ENCODE peak calls at places on chromosomes 16 and 17, in eight cellular contexts. G is ACHN; A is GM13977; L is head of caudate nucleus; V is MCF 10A; P is KG1; M is CD8-positive, alpha-beta memory T cell; Z is mucosa of gallbladder. I is an unnamed sample.

GRCh38 chr17:61250335-61250890 is 149.2 kb upstream of the TBX2 start:
- DNase-seq in G (peak; percentile 44), A (no peak), L (no peak), V (peak; percentile 5), P (no peak), M (no peak), Z (no peak), I (no peak)

GRCh38 chr17:64741924-64742670 is 80.0 kb upstream of the SMURF2 start:
- DNase-seq in G (no peak), A (no peak), L (no peak), V (no peak), P (no peak), M (no peak), Z (peak; percentile 19), I (peak; percentile 66)

GRCh38 chr16:63577891-63578290 is 1541.7 kb upstream of the CDH8 start:
- DNase-seq in G (no peak), A (no peak), L (no peak), V (no peak), P (no peak), M (no peak), Z (no peak), I (no peak)

GRCh38 chr17:72618018-72618509 is 474.4 kb downstream of the SLC39A11 start:
- DNase-seq in G (no peak), A (no peak), L (no peak), V (no peak), P (no peak), M (peak; percentile 18), Z (peak; percentile 89), I (peak; percentile 28)

GRCh38 chr16:60413969-60414368 is 1622.3 kb downstream of the CDH8 start:
- DNase-seq in G (no peak), A (no peak), L (no peak), V (no peak), P (no peak), M (no peak), Z (no peak), I (peak; percentile 36)

GRCh38 chr16:22092143-22092933 is at the start of gene VWA3A:
- DNase-seq in G (no peak), A (no peak), L (peak; percentile 49), V (no peak), P (no peak), M (no peak), Z (no peak), I (peak; percentile 64)

GRCh38 chr17:50891577-50891989 is 25.4 kb upstream of the TOB1 start:
- DNase-seq in G (no peak), A (no peak), L (no peak), V (no peak), P (no peak), M (no peak), Z (no peak), I (no peak)

GRCh38 chr17:81241648-81242420 is 2.7 kb downstream of the NDUFAF8 start:
- DNase-seq in G (peak; percentile 49), A (peak; percentile 86), L (no peak), V (peak; percentile 50), P (peak; percentile 72), M (peak; percentile 49), Z (peak; percentile 32), I (peak; percentile 48)

GRCh38 chr16:87384162-87384999 is 805 bp upstream of the FBXO31 start:
- DNase-seq in G (no peak), A (no peak), L (peak; percentile 58), V (no peak), P (no peak), M (no peak), Z (no peak), I (no peak)

GRCh38 chr16:81585785-81586184 is 141.2 kb downstream of the CMIP start:
- DNase-seq in G (peak; percentile 58), A (no peak), L (no peak), V (peak; percentile 39), P (no peak), M (no peak), Z (no peak), I (no peak)

GRCh38 chr17:47205419-47205963 is 3.7 kb upstream of the MYL4 start:
- DNase-seq in G (peak; percentile 95), A (peak; percentile 45), L (peak; percentile 19), V (no peak), P (no peak), M (peak; percentile 57), Z (peak; percentile 53), I (peak; percentile 81)

GRCh38 chr16:66516808-66517585 is 32.9 kb downstream of the TK2 start:
- DNase-seq in G (peak; percentile 100), A (peak; percentile 95), L (peak; percentile 97), V (peak; percentile 99), P (peak; percentile 93), M (peak; percentile 68), Z (peak; percentile 98), I (no peak)

GRCh38 chr16:68252383-68252782 is 7.2 kb downstream of the PLA2G15 start:
- DNase-seq in G (no peak), A (no peak), L (no peak), V (no peak), P (no peak), M (no peak), Z (no peak), I (no peak)

GRCh38 chr17:40019140-40019991 is 4.1 kb downstream of the CSF3 start:
- DNase-seq in G (no peak), A (no peak), L (no peak), V (peak; percentile 96), P (no peak), M (no peak), Z (no peak), I (peak; percentile 84)

GRCh38 chr17:62804822-62805221 is 3.3 kb downstream of the MARCHF10 start:
- DNase-seq in G (no peak), A (no peak), L (no peak), V (peak; percentile 70), P (no peak), M (no peak), Z (no peak), I (no peak)

GRCh38 chr17:6239237-6239798 is 169.1 kb downstream of the WSCD1 start:
- DNase-seq in G (no peak), A (no peak), L (no peak), V (peak; percentile 14), P (no peak), M (no peak), Z (no peak), I (no peak)

GRCh38 chr17:14305785-14306496 is 5.1 kb downstream of the HS3ST3B1 start:
- DNase-seq in G (peak; percentile 37), A (no peak), L (no peak), V (no peak), P (no peak), M (no peak), Z (no peak), I (no peak)

GRCh38 chr17:77127735-77128361 is 12.9 kb upstream of the SEC14L1 start:
- DNase-seq in G (no peak), A (no peak), L (no peak), V (peak; percentile 93), P (peak; percentile 37), M (peak; percentile 55), Z (peak; percentile 70), I (peak; percentile 59)

GRCh38 chr17:31448467-31449077 is 57.1 kb downstream of the RAB11FIP4 start:
- DNase-seq in G (no peak), A (no peak), L (no peak), V (no peak), P (no peak), M (no peak), Z (no peak), I (no peak)

GRCh38 chr17:66207936-66208335 is 16.0 kb upstream of the CEP112 start:
- DNase-seq in G (no peak), A (no peak), L (no peak), V (no peak), P (no peak), M (no peak), Z (no peak), I (no peak)

GRCh38 chr16:629289-630023 is 1.3 kb upstream of the WFIKKN1 start:
- DNase-seq in G (no peak), A (no peak), L (no peak), V (no peak), P (no peak), M (no peak), Z (no peak), I (peak; percentile 71)

GRCh38 chr17:77692571-77693161 is 265.8 kb upstream of the TNRC6C start:
- DNase-seq in G (no peak), A (peak; percentile 3), L (no peak), V (peak; percentile 69), P (no peak), M (peak; percentile 9), Z (no peak), I (no peak)